ENCODE peak calls at places on chromosomes 13 and 19, in four cellular contexts. O is bronchial epithelial cell, J is IMR-90, B is RWPE1. G is an unnamed sample.

GRCh38 chr13:80339841-80340642 is 884 bp downstream of the SPRY2 start:
- DNase-seq in B (peak), O (no peak), J (peak), G (peak)

GRCh38 chr19:50568321-50569022 is at the start of gene LRRC4B:
- DNase-seq in J (no peak), B (no peak), O (no peak), G (peak)

GRCh38 chr13:66503890-66504289 is 726.2 kb downstream of the PCDH9 start:
- DNase-seq in J (no peak), B (no peak), O (peak), G (no peak)

GRCh38 chr19:11382898-11383705 is 1.0 kb downstream of the EPOR start:
- DNase-seq in O (no peak), J (no peak), B (no peak), G (peak)

GRCh38 chr19:18194554-18195238 is 1.7 kb downstream of the MPV17L2 start:
- DNase-seq in B (peak), O (no peak), J (peak), G (no peak)

GRCh38 chr13:99382428-99383133 is 75.4 kb upstream of the GPR183 start:
- DNase-seq in O (peak), B (no peak), J (no peak), G (no peak)

GRCh38 chr13:33445024-33445423 is 159.5 kb upstream of the STARD13 start:
- DNase-seq in B (no peak), J (no peak), O (no peak), G (no peak)

GRCh38 chr13:99174533-99175100 is 26.0 kb upstream of the UBAC2 start:
- DNase-seq in O (no peak), B (no peak), J (no peak), G (no peak)

GRCh38 chr13:41500501-41500900 is 43.2 kb downstream of the RGCC start:
- DNase-seq in B (peak), O (peak), J (no peak), G (no peak)

GRCh38 chr13:111913790-111914189 is 153.2 kb upstream of the SOX1 start:
- DNase-seq in B (no peak), O (no peak), J (no peak), G (no peak)

GRCh38 chr13:46367622-46368327 is 19.3 kb downstream of the RUBCNL start:
- DNase-seq in O (peak), J (peak), B (no peak), G (no peak)

DNA sequence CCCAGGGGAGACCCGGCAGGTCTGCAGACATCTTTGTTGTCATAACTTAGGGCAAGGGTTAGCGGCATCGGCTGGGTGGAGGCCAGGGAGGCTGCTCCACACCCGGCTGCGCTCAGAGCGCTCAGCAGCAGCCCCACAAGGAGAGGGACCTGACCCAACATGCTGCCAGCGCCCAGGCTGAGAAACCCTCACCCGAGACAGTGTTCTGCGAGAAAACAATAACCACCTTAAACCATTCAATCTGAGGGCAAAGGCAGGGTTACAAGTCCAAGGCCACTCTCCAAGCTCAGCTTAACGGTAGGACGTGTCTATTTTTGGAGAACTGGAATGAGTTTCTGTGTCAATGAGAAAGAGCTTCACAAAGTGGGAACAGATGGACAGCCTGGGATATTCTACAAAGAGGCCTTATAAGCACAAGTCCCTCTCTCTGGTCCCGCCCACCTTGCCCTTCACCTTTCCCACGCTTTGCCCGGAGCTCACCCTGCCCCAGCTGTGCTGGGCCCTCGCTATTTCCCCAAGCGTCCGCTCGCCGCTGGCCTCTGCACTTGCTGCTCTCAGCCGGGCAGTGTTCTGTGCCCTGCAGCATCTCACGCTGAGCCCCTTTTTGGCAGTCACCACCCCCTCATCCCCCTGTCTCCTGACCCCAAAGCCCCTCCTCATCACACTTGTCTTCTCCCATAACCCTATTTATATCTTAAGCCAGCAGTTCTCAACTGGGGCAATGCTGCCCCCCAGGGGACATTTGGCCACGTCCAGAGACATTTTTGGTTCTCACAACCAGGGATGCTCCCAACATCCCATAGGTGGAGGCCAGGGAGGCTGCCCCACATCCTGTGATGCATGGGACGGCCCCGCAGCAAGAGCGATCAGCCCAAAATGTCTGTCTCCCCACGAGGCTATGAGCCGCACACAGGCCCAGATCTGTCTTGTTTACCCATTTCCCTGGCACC is 17.6 kb downstream of the PPP1R12C start:
- DNase-seq in B (no peak), J (no peak), O (no peak), G (no peak)
- TF ChIP-seq CTCF in B (no peak), J (no peak), O (no peak), G (peak)

GRCh38 chr13:51594432-51594831 is 10.2 kb downstream of the WDFY2 start:
- DNase-seq in O (no peak), J (no peak), B (no peak), G (no peak)

GRCh38 chr13:51603716-51604115 is 19.5 kb downstream of the WDFY2 start:
- DNase-seq in B (peak), O (peak), J (no peak), G (no peak)

GRCh38 chr13:51601601-51602348 is 17.5 kb downstream of the WDFY2 start:
- DNase-seq in O (no peak), B (no peak), J (no peak), G (no peak)

GRCh38 chr13:51600703-51601102 is 16.4 kb downstream of the WDFY2 start:
- DNase-seq in O (no peak), J (no peak), B (no peak), G (no peak)

GRCh38 chr13:51599444-51600176 is 15.3 kb downstream of the WDFY2 start:
- DNase-seq in J (no peak), O (no peak), B (no peak), G (no peak)
- TF ChIP-seq CTCF in J (no peak), O (no peak), B (no peak), G (peak)

GRCh38 chr13:19587635-19588300 is 26.4 kb upstream of the TPTE2 start:
- DNase-seq in O (peak), J (peak), B (no peak), G (no peak)
- TF ChIP-seq CTCF in O (peak), J (peak), B (peak), G (peak)

DNA sequence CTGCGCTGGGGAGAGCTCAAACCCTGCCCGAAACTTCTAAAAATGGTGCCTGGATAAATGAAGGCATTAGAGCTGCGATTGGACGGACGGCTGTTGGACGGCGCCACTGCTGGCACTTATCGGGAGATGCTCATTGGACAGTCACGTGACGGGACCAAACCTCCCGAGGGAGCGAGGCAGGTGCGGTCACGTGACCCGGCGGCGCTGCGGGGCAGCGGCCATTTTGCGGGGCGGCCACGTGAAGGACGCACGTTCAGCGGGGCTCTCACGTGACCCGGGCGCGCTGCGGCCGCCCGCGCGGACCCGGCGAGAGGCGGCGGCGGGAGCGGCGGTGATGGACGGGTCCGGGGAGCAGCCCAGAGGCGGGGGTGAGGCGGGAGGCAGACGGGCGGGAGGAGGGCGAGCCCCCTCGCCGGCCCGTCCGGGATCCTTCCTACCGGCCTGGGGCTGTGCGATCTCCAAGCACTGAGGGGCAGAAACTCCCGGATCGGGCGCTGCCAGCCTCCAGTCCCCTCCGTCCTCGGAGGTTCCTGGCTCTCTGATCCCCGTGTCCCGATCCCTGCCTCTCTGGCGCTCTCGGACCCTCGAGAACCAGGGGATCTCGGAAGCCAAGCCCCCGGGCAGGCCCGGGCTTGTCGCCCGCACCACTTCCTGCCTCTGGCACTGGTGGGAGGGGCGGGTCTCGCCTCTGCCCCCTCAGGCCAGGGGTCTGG is at the start of gene BAX:
- DNase-seq in O (peak), J (peak), B (peak), G (peak)
- TF ChIP-seq CTCF in O (no peak), J (no peak), B (no peak), G (no peak)

GRCh38 chr13:108895220-108895704 is 265.9 kb downstream of the MYO16 start:
- DNase-seq in B (peak), O (peak), J (peak), G (no peak)
- TF ChIP-seq CTCF in B (peak), O (peak), J (peak), G (peak)

GRCh38 chr13:70311175-70311574 is 202.9 kb upstream of the KLHL1 start:
- DNase-seq in B (no peak), O (no peak), J (no peak), G (no peak)

DNA sequence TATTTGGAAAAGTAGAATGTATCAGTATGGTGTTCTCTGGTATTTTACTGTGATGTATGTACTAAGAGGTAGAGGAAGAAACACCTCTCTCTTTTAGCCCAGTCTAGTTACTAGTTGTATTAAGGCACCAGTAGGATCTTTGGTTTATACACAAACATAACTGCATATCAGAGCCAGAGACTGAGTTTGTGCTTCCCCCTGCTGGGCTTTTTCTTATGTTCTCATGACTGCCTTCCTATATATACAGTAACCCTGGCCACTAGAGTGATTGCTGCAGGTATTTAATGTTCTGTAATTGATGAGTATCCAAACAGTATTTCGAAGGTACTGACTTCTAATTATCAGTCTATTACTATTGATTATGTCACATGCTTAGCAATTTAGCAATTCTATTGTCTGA is 202.5 kb upstream of the KLHL1 start:
- DNase-seq in B (peak), O (peak), J (no peak), G (peak)
- TF ChIP-seq CTCF in B (peak), O (peak), J (no peak), G (peak)

GRCh38 chr19:16066611-16067104 is 9.6 kb upstream of the TPM4 start:
- DNase-seq in B (peak), O (peak), J (peak), G (no peak)
- TF ChIP-seq CTCF in B (no peak), O (peak), J (peak), G (peak)

GRCh38 chr13:37680137-37680536 is 81.6 kb upstream of the POSTN start:
- DNase-seq in J (no peak), O (no peak), B (no peak), G (no peak)

GRCh38 chr13:37681295-37682032 is 82.9 kb upstream of the POSTN start:
- DNase-seq in O (no peak), J (peak), B (no peak), G (no peak)

GRCh38 chr13:37682496-37682895 is 83.9 kb upstream of the POSTN start:
- DNase-seq in J (no peak), B (no peak), O (no peak), G (no peak)

GRCh38 chr13:37679043-37679442 is 80.5 kb upstream of the POSTN start:
- DNase-seq in B (no peak), J (no peak), O (no peak), G (no peak)
- TF ChIP-seq CTCF in B (no peak), J (peak), O (peak), G (peak)

G was measured in neural crest cell.